ENCODE peak calls at places on chromosome 1, in five cellular contexts. One of them, this sample, is unnamed.

GRCh38 chr1:150507912-150508864 is at the start of gene ECM1:
- DNase-seq in CD8-positive, alpha-beta T cell: no peak
- DNase-seq in NCI-H345: no peak
- DNase-seq in lower leg skin: peak; percentile 77
- DNase-seq in left ventricle myocardium inferior: peak; percentile 61
- DNase-seq in this sample: no peak

GRCh38 chr1:86082183-86082582 is 74.4 kb downstream of the COL24A1 start:
- DNase-seq in NCI-H345: no peak
- DNase-seq in CD8-positive, alpha-beta T cell: no peak
- DNase-seq in lower leg skin: no peak
- DNase-seq in left ventricle myocardium inferior: no peak
- DNase-seq in this sample: no peak

GRCh38 chr1:149937779-149938178 is 1.1 kb upstream of the MTMR11 start:
- DNase-seq in lower leg skin: no peak
- DNase-seq in NCI-H345: no peak
- DNase-seq in CD8-positive, alpha-beta T cell: no peak
- DNase-seq in left ventricle myocardium inferior: no peak
- DNase-seq in this sample: no peak

GRCh38 chr1:225746361-225747179 is 31.1 kb upstream of the SRP9 start:
- DNase-seq in left ventricle myocardium inferior: peak; percentile 69
- DNase-seq in CD8-positive, alpha-beta T cell: no peak
- DNase-seq in NCI-H345: peak; percentile 85
- DNase-seq in lower leg skin: peak; percentile 50
- DNase-seq in this sample: peak; percentile 55

GRCh38 chr1:5456090-5456789 is 536.0 kb downstream of the NPHP4 start:
- DNase-seq in NCI-H345: no peak
- DNase-seq in left ventricle myocardium inferior: no peak
- DNase-seq in CD8-positive, alpha-beta T cell: no peak
- DNase-seq in lower leg skin: no peak
- DNase-seq in this sample: no peak

GRCh38 chr1:25198731-25199231 is 33.5 kb downstream of the SYF2 start:
- DNase-seq in lower leg skin: peak; percentile 37
- DNase-seq in CD8-positive, alpha-beta T cell: peak; percentile 50
- DNase-seq in left ventricle myocardium inferior: peak; percentile 20
- DNase-seq in NCI-H345: no peak
- DNase-seq in this sample: no peak

GRCh38 chr1:109796484-109797305 is 33.0 kb upstream of the EPS8L3 start:
- DNase-seq in lower leg skin: no peak
- DNase-seq in CD8-positive, alpha-beta T cell: no peak
- DNase-seq in NCI-H345: no peak
- DNase-seq in left ventricle myocardium inferior: no peak
- DNase-seq in this sample: no peak

GRCh38 chr1:240148333-240148732 is 56.6 kb downstream of the FMN2 start:
- DNase-seq in CD8-positive, alpha-beta T cell: no peak
- DNase-seq in lower leg skin: no peak
- DNase-seq in NCI-H345: no peak
- DNase-seq in left ventricle myocardium inferior: no peak
- DNase-seq in this sample: no peak